ENCODE peak calls at places on chromosomes 13 and 19, in nine cellular contexts. One of them, this sample, is unnamed.

GRCh38 chr13:58239774-58240268 is 608.3 kb downstream of the PCDH17 start:
- DNase-seq in BJ: no peak
- DNase-seq in heart left ventricle: peak
- DNase-seq in choroid plexus epithelial cell: no peak
- DNase-seq in fibroblast of lung: no peak
- DNase-seq in AG04449: no peak
- DNase-seq in stomach: no peak
- DNase-seq in mammary epithelial cell: no peak
- DNase-seq in A549: no peak
- DNase-seq in this sample: no peak

GRCh38 chr19:14118165-14119051 is 846 bp upstream of the PRKACA start:
- DNase-seq in BJ: peak
- DNase-seq in heart left ventricle: peak
- DNase-seq in choroid plexus epithelial cell: peak
- DNase-seq in fibroblast of lung: peak
- DNase-seq in AG04449: peak
- DNase-seq in stomach: peak
- DNase-seq in mammary epithelial cell: peak
- DNase-seq in A549: no peak
- DNase-seq in this sample: peak

GRCh38 chr13:24038846-24039330 is 121.6 kb upstream of the SPATA13 start:
- DNase-seq in BJ: peak
- DNase-seq in heart left ventricle: no peak
- DNase-seq in choroid plexus epithelial cell: peak
- DNase-seq in fibroblast of lung: no peak
- DNase-seq in AG04449: no peak
- DNase-seq in stomach: no peak
- DNase-seq in mammary epithelial cell: peak
- DNase-seq in A549: no peak
- DNase-seq in this sample: no peak

GRCh38 chr13:52051400-52051799 is 26.9 kb downstream of the UTP14C start:
- DNase-seq in BJ: no peak
- DNase-seq in heart left ventricle: no peak
- DNase-seq in choroid plexus epithelial cell: no peak
- DNase-seq in fibroblast of lung: no peak
- DNase-seq in AG04449: no peak
- DNase-seq in stomach: no peak
- DNase-seq in mammary epithelial cell: no peak
- DNase-seq in A549: no peak
- DNase-seq in this sample: no peak

GRCh38 chr13:114047358-114047881 is 73.5 kb upstream of the C13orf46 start:
- DNase-seq in BJ: no peak
- DNase-seq in heart left ventricle: peak
- DNase-seq in choroid plexus epithelial cell: peak
- DNase-seq in fibroblast of lung: no peak
- DNase-seq in AG04449: no peak
- DNase-seq in stomach: no peak
- DNase-seq in mammary epithelial cell: no peak
- DNase-seq in A549: no peak
- DNase-seq in this sample: no peak

GRCh38 chr19:35868172-35868822 is at the start of gene APLP1:
- DNase-seq in BJ: no peak
- DNase-seq in heart left ventricle: peak
- DNase-seq in choroid plexus epithelial cell: no peak
- DNase-seq in fibroblast of lung: no peak
- DNase-seq in AG04449: no peak
- DNase-seq in stomach: peak
- DNase-seq in mammary epithelial cell: no peak
- DNase-seq in A549: peak
- DNase-seq in this sample: peak

GRCh38 chr13:113861433-113862030 is 2.3 kb downstream of the GAS6 start:
- DNase-seq in BJ: no peak
- DNase-seq in heart left ventricle: peak
- DNase-seq in choroid plexus epithelial cell: no peak
- DNase-seq in fibroblast of lung: no peak
- DNase-seq in AG04449: no peak
- DNase-seq in stomach: no peak
- DNase-seq in mammary epithelial cell: peak
- DNase-seq in A549: no peak
- DNase-seq in this sample: no peak

GRCh38 chr19:916645-917322 is 349 bp upstream of the KISS1R start:
- DNase-seq in BJ: no peak
- DNase-seq in heart left ventricle: no peak
- DNase-seq in choroid plexus epithelial cell: no peak
- DNase-seq in fibroblast of lung: no peak
- DNase-seq in AG04449: no peak
- DNase-seq in stomach: no peak
- DNase-seq in mammary epithelial cell: no peak
- DNase-seq in A549: no peak
- DNase-seq in this sample: no peak

GRCh38 chr13:52096062-52096461 is 32.8 kb downstream of the NEK5 start:
- DNase-seq in BJ: no peak
- DNase-seq in heart left ventricle: no peak
- DNase-seq in choroid plexus epithelial cell: no peak
- DNase-seq in fibroblast of lung: no peak
- DNase-seq in AG04449: no peak
- DNase-seq in stomach: no peak
- DNase-seq in mammary epithelial cell: no peak
- DNase-seq in A549: no peak
- DNase-seq in this sample: no peak

GRCh38 chr19:33463194-33463593 is 58.4 kb downstream of the PEPD start:
- DNase-seq in BJ: no peak
- DNase-seq in heart left ventricle: no peak
- DNase-seq in choroid plexus epithelial cell: no peak
- DNase-seq in fibroblast of lung: no peak
- DNase-seq in AG04449: no peak
- DNase-seq in stomach: no peak
- DNase-seq in mammary epithelial cell: no peak
- DNase-seq in A549: no peak
- DNase-seq in this sample: no peak

GRCh38 chr13:29459818-29460335 is 135.6 kb downstream of the SLC7A1 start:
- DNase-seq in BJ: no peak
- DNase-seq in heart left ventricle: no peak
- DNase-seq in choroid plexus epithelial cell: no peak
- DNase-seq in fibroblast of lung: no peak
- DNase-seq in AG04449: no peak
- DNase-seq in stomach: no peak
- DNase-seq in mammary epithelial cell: peak
- DNase-seq in A549: no peak
- DNase-seq in this sample: no peak
- H3K4me3 ChIP-seq in BJ: no peak
- H3K4me3 ChIP-seq in heart left ventricle: no peak
- H3K4me3 ChIP-seq in choroid plexus epithelial cell: no peak
- H3K4me3 ChIP-seq in fibroblast of lung: no peak
- H3K4me3 ChIP-seq in AG04449: no peak
- H3K4me3 ChIP-seq in stomach: no peak
- H3K4me3 ChIP-seq in mammary epithelial cell: no peak
- H3K4me3 ChIP-seq in A549: no peak
- H3K4me3 ChIP-seq in this sample: no peak

GRCh38 chr13:55570371-55570770 is 1570.3 kb upstream of the PRR20A start:
- DNase-seq in BJ: no peak
- DNase-seq in heart left ventricle: no peak
- DNase-seq in choroid plexus epithelial cell: no peak
- DNase-seq in fibroblast of lung: no peak
- DNase-seq in AG04449: no peak
- DNase-seq in stomach: no peak
- DNase-seq in mammary epithelial cell: no peak
- DNase-seq in A549: no peak
- DNase-seq in this sample: no peak
- H3K4me3 ChIP-seq in BJ: no peak
- H3K4me3 ChIP-seq in heart left ventricle: no peak
- H3K4me3 ChIP-seq in choroid plexus epithelial cell: no peak
- H3K4me3 ChIP-seq in fibroblast of lung: no peak
- H3K4me3 ChIP-seq in AG04449: no peak
- H3K4me3 ChIP-seq in stomach: no peak
- H3K4me3 ChIP-seq in mammary epithelial cell: no peak
- H3K4me3 ChIP-seq in A549: no peak
- H3K4me3 ChIP-seq in this sample: no peak

DNA sequence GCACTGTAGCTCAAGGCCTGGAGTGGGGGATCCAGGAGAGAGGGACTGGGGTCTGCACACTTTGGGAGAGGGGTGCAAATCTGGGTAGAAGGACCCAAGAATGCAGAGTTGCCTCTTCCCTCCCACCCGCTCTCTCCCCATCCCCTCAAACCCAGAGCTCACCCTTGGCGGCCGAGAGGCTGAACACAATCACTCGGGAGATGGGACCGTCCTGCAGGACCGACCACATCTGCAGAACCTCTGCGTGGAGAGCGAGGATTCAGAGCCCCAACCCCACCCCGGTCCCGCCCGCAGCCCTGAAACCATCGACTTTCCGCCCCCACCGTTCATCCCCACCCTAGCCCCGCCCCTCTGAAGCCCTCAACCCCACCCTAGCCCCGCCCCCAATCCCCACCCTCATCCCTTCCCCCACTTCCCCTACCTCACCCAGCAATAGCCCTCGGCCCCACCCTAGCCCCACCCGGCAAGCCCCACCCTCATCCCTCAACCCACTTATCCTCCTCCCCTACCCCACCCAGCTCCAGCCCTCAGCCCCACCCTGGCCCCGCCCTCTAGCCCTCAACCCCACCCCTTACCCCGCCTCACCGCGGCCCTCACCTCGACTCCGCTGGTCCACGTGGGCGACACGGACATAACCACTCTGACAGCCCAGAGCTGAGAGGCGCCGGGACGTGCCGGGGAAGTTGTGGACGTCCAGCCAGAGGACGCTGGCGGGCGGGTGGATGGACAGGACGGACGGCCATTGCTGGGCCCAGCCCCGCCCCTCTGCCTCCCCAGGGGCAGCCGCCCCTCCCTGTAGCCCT is 4.1 kb downstream of the KPTN start:
- DNase-seq in BJ: no peak
- DNase-seq in heart left ventricle: peak
- DNase-seq in choroid plexus epithelial cell: peak
- DNase-seq in fibroblast of lung: peak
- DNase-seq in AG04449: no peak
- DNase-seq in stomach: no peak
- DNase-seq in mammary epithelial cell: no peak
- DNase-seq in A549: no peak
- DNase-seq in this sample: no peak
- H3K4me3 ChIP-seq in BJ: peak
- H3K4me3 ChIP-seq in heart left ventricle: no peak
- H3K4me3 ChIP-seq in choroid plexus epithelial cell: peak
- H3K4me3 ChIP-seq in fibroblast of lung: peak
- H3K4me3 ChIP-seq in AG04449: no peak
- H3K4me3 ChIP-seq in stomach: no peak
- H3K4me3 ChIP-seq in mammary epithelial cell: no peak
- H3K4me3 ChIP-seq in A549: no peak
- H3K4me3 ChIP-seq in this sample: no peak

GRCh38 chr13:73767747-73768315 is 366.4 kb downstream of the KLF12 start:
- DNase-seq in BJ: no peak
- DNase-seq in heart left ventricle: no peak
- DNase-seq in choroid plexus epithelial cell: no peak
- DNase-seq in fibroblast of lung: no peak
- DNase-seq in AG04449: no peak
- DNase-seq in stomach: no peak
- DNase-seq in mammary epithelial cell: no peak
- DNase-seq in A549: no peak
- DNase-seq in this sample: peak

GRCh38 chr13:73767191-73767741 is 366.9 kb downstream of the KLF12 start:
- DNase-seq in BJ: no peak
- DNase-seq in heart left ventricle: no peak
- DNase-seq in choroid plexus epithelial cell: peak
- DNase-seq in fibroblast of lung: peak
- DNase-seq in AG04449: no peak
- DNase-seq in stomach: no peak
- DNase-seq in mammary epithelial cell: no peak
- DNase-seq in A549: no peak
- DNase-seq in this sample: no peak

GRCh38 chr13:73765651-73766384 is 368.4 kb downstream of the KLF12 start:
- DNase-seq in BJ: no peak
- DNase-seq in heart left ventricle: peak
- DNase-seq in choroid plexus epithelial cell: peak
- DNase-seq in fibroblast of lung: peak
- DNase-seq in AG04449: no peak
- DNase-seq in stomach: peak
- DNase-seq in mammary epithelial cell: no peak
- DNase-seq in A549: no peak
- DNase-seq in this sample: peak
- H3K4me3 ChIP-seq in BJ: no peak
- H3K4me3 ChIP-seq in heart left ventricle: peak
- H3K4me3 ChIP-seq in choroid plexus epithelial cell: peak
- H3K4me3 ChIP-seq in fibroblast of lung: no peak
- H3K4me3 ChIP-seq in AG04449: no peak
- H3K4me3 ChIP-seq in stomach: peak
- H3K4me3 ChIP-seq in mammary epithelial cell: no peak
- H3K4me3 ChIP-seq in A549: no peak
- H3K4me3 ChIP-seq in this sample: no peak

GRCh38 chr19:44671400-44671799 is at the start of gene CEACAM19:
- DNase-seq in BJ: no peak
- DNase-seq in heart left ventricle: no peak
- DNase-seq in choroid plexus epithelial cell: no peak
- DNase-seq in fibroblast of lung: no peak
- DNase-seq in AG04449: no peak
- DNase-seq in stomach: no peak
- DNase-seq in mammary epithelial cell: peak
- DNase-seq in A549: no peak
- DNase-seq in this sample: peak
- H3K4me3 ChIP-seq in BJ: no peak
- H3K4me3 ChIP-seq in heart left ventricle: no peak
- H3K4me3 ChIP-seq in choroid plexus epithelial cell: no peak
- H3K4me3 ChIP-seq in fibroblast of lung: no peak
- H3K4me3 ChIP-seq in AG04449: no peak
- H3K4me3 ChIP-seq in stomach: no peak
- H3K4me3 ChIP-seq in mammary epithelial cell: no peak
- H3K4me3 ChIP-seq in A549: no peak
- H3K4me3 ChIP-seq in this sample: no peak

GRCh38 chr13:110305949-110306339 is 1.0 kb downstream of the COL4A1 start:
- DNase-seq in BJ: no peak
- DNase-seq in heart left ventricle: no peak
- DNase-seq in choroid plexus epithelial cell: no peak
- DNase-seq in fibroblast of lung: peak
- DNase-seq in AG04449: no peak
- DNase-seq in stomach: no peak
- DNase-seq in mammary epithelial cell: no peak
- DNase-seq in A549: no peak
- DNase-seq in this sample: peak
- H3K4me3 ChIP-seq in BJ: peak
- H3K4me3 ChIP-seq in heart left ventricle: peak
- H3K4me3 ChIP-seq in choroid plexus epithelial cell: peak
- H3K4me3 ChIP-seq in fibroblast of lung: peak
- H3K4me3 ChIP-seq in AG04449: peak
- H3K4me3 ChIP-seq in stomach: peak
- H3K4me3 ChIP-seq in mammary epithelial cell: peak
- H3K4me3 ChIP-seq in A549: peak
- H3K4me3 ChIP-seq in this sample: peak